ENCODE peak calls at places on chromosomes 2 and 18, in four cellular contexts. One of them, this sample, is unnamed.

GRCh38 chr2:95025406-95026319 is at the start of gene MAL:
- DNase-seq in T-helper 2 cell: no peak
- DNase-seq in NCI-H446 treated with DMSO at 0.1 percent for 48 hours: no peak
- DNase-seq in fibroblast of lung: peak
- DNase-seq in this sample: peak

GRCh38 chr18:79523738-79524180 is 128.0 kb downstream of the NFATC1 start:
- DNase-seq in NCI-H446 treated with DMSO at 0.1 percent for 48 hours: no peak
- DNase-seq in T-helper 2 cell: peak
- DNase-seq in fibroblast of lung: no peak
- DNase-seq in this sample: peak

GRCh38 chr2:34419856-34420255 is 820.8 kb upstream of the FAM98A start:
- DNase-seq in T-helper 2 cell: no peak
- DNase-seq in fibroblast of lung: peak
- DNase-seq in NCI-H446 treated with DMSO at 0.1 percent for 48 hours: no peak
- DNase-seq in this sample: no peak

GRCh38 chr18:5841518-5841917 is 53.8 kb downstream of the TMEM200C start:
- DNase-seq in NCI-H446 treated with DMSO at 0.1 percent for 48 hours: no peak
- DNase-seq in T-helper 2 cell: no peak
- DNase-seq in fibroblast of lung: peak
- DNase-seq in this sample: no peak

GRCh38 chr2:175931751-175932295 is 70.2 kb downstream of the LNPK start:
- DNase-seq in fibroblast of lung: peak
- DNase-seq in NCI-H446 treated with DMSO at 0.1 percent for 48 hours: no peak
- DNase-seq in T-helper 2 cell: no peak
- DNase-seq in this sample: no peak

GRCh38 chr2:123791716-123792115 is 233.4 kb upstream of the CNTNAP5 start:
- DNase-seq in NCI-H446 treated with DMSO at 0.1 percent for 48 hours: no peak
- DNase-seq in fibroblast of lung: no peak
- DNase-seq in T-helper 2 cell: no peak
- DNase-seq in this sample: no peak

GRCh38 chr2:185222311-185222710 is 516.3 kb upstream of the FSIP2 start:
- DNase-seq in NCI-H446 treated with DMSO at 0.1 percent for 48 hours: no peak
- DNase-seq in fibroblast of lung: peak
- DNase-seq in T-helper 2 cell: no peak
- DNase-seq in this sample: no peak

GRCh38 chr18:21115519-21116411 is 4.2 kb upstream of the ROCK1 start:
- DNase-seq in T-helper 2 cell: no peak
- DNase-seq in fibroblast of lung: peak
- DNase-seq in NCI-H446 treated with DMSO at 0.1 percent for 48 hours: no peak
- DNase-seq in this sample: no peak

GRCh38 chr2:233267516-233268245 is 16.2 kb downstream of the ATG16L1 start:
- DNase-seq in T-helper 2 cell: peak
- DNase-seq in NCI-H446 treated with DMSO at 0.1 percent for 48 hours: no peak
- DNase-seq in fibroblast of lung: no peak
- DNase-seq in this sample: peak

GRCh38 chr18:23134780-23135678 is at the start of gene CABLES1:
- DNase-seq in fibroblast of lung: peak
- DNase-seq in NCI-H446 treated with DMSO at 0.1 percent for 48 hours: no peak
- DNase-seq in T-helper 2 cell: no peak
- DNase-seq in this sample: no peak

GRCh38 chr2:26615336-26616031 is 25.7 kb downstream of the CIB4 start:
- DNase-seq in NCI-H446 treated with DMSO at 0.1 percent for 48 hours: peak
- DNase-seq in fibroblast of lung: no peak
- DNase-seq in T-helper 2 cell: no peak
- DNase-seq in this sample: no peak

GRCh38 chr2:158782126-158782525 is 13.0 kb upstream of the DAPL1 start:
- DNase-seq in fibroblast of lung: peak
- DNase-seq in NCI-H446 treated with DMSO at 0.1 percent for 48 hours: no peak
- DNase-seq in T-helper 2 cell: no peak
- DNase-seq in this sample: no peak

GRCh38 chr18:63476666-63477065 is at the start of gene SERPINB5:
- DNase-seq in NCI-H446 treated with DMSO at 0.1 percent for 48 hours: no peak
- DNase-seq in fibroblast of lung: no peak
- DNase-seq in T-helper 2 cell: no peak
- DNase-seq in this sample: no peak

GRCh38 chr2:218228366-218229092 is 11.5 kb downstream of the ARPC2 start:
- DNase-seq in T-helper 2 cell: no peak
- DNase-seq in fibroblast of lung: peak
- DNase-seq in NCI-H446 treated with DMSO at 0.1 percent for 48 hours: no peak
- DNase-seq in this sample: no peak

GRCh38 chr2:8803658-8804379 is 33.6 kb downstream of the KIDINS220 start:
- DNase-seq in T-helper 2 cell: no peak
- DNase-seq in NCI-H446 treated with DMSO at 0.1 percent for 48 hours: peak
- DNase-seq in fibroblast of lung: peak
- DNase-seq in this sample: no peak

GRCh38 chr2:2157400-2157799 is 173.7 kb downstream of the MYT1L start:
- DNase-seq in NCI-H446 treated with DMSO at 0.1 percent for 48 hours: no peak
- DNase-seq in fibroblast of lung: no peak
- DNase-seq in T-helper 2 cell: no peak
- DNase-seq in this sample: no peak